ENCODE peak calls at places on chromosomes 6 and 20, in six cellular contexts. One of them, this sample, is unnamed.

GRCh38 chr6:111900731-111901130 is 27.5 kb upstream of the FYN start:
- DNase-seq in trophoblast cell: no peak
- DNase-seq in IMR-90: no peak
- DNase-seq in mesenchymal stem cell: no peak
- DNase-seq in neuronal stem cell: no peak
- DNase-seq in H1: no peak
- DNase-seq in this sample: no peak

GRCh38 chr6:150243620-150244314 is 100.9 kb downstream of the PPP1R14C start:
- DNase-seq in trophoblast cell: no peak
- DNase-seq in IMR-90: peak; percentile 44
- DNase-seq in mesenchymal stem cell: peak; percentile 22
- DNase-seq in neuronal stem cell: no peak
- DNase-seq in H1: no peak
- DNase-seq in this sample: no peak

GRCh38 chr6:140183881-140184280 is 809.4 kb upstream of the CITED2 start:
- DNase-seq in trophoblast cell: no peak
- DNase-seq in IMR-90: peak; percentile 14
- DNase-seq in mesenchymal stem cell: no peak
- DNase-seq in neuronal stem cell: no peak
- DNase-seq in H1: no peak
- DNase-seq in this sample: no peak

GRCh38 chr6:36598739-36599318 is 4.7 kb downstream of the SRSF3 start:
- DNase-seq in trophoblast cell: no peak
- DNase-seq in IMR-90: no peak
- DNase-seq in mesenchymal stem cell: no peak
- DNase-seq in neuronal stem cell: no peak
- DNase-seq in H1: no peak
- DNase-seq in this sample: no peak

GRCh38 chr6:167817729-167818128 is 9.0 kb upstream of the AFDN start:
- DNase-seq in trophoblast cell: no peak
- DNase-seq in IMR-90: no peak
- DNase-seq in mesenchymal stem cell: no peak
- DNase-seq in neuronal stem cell: no peak
- DNase-seq in H1: no peak
- DNase-seq in this sample: no peak

GRCh38 chr20:54201268-54201846 is 6.5 kb upstream of the PFDN4 start:
- DNase-seq in trophoblast cell: no peak
- DNase-seq in IMR-90: no peak
- DNase-seq in mesenchymal stem cell: no peak
- DNase-seq in neuronal stem cell: no peak
- DNase-seq in H1: no peak
- DNase-seq in this sample: no peak

GRCh38 chr6:72296375-72296774 is 325.5 kb upstream of the KCNQ5 start:
- DNase-seq in trophoblast cell: no peak
- DNase-seq in IMR-90: no peak
- DNase-seq in mesenchymal stem cell: no peak
- DNase-seq in neuronal stem cell: no peak
- DNase-seq in H1: no peak
- DNase-seq in this sample: no peak

GRCh38 chr20:63224272-63225081 is 8.5 kb upstream of the YTHDF1 start:
- DNase-seq in trophoblast cell: peak; percentile 86
- DNase-seq in IMR-90: peak; percentile 44
- DNase-seq in mesenchymal stem cell: peak; percentile 61
- DNase-seq in neuronal stem cell: no peak
- DNase-seq in H1: no peak
- DNase-seq in this sample: no peak

GRCh38 chr6:96522469-96523009 is 933 bp downstream of the UFL1 start:
- DNase-seq in trophoblast cell: no peak
- DNase-seq in IMR-90: peak; percentile 14
- DNase-seq in mesenchymal stem cell: peak; percentile 46
- DNase-seq in neuronal stem cell: no peak
- DNase-seq in H1: no peak
- DNase-seq in this sample: no peak

GRCh38 chr20:17854307-17854903 is 114.2 kb downstream of the SNX5 start:
- DNase-seq in trophoblast cell: no peak
- DNase-seq in IMR-90: peak; percentile 44
- DNase-seq in mesenchymal stem cell: peak; percentile 53
- DNase-seq in neuronal stem cell: no peak
- DNase-seq in H1: no peak
- DNase-seq in this sample: peak; percentile 77

GRCh38 chr20:10594286-10594868 is 79.4 kb downstream of the JAG1 start:
- DNase-seq in trophoblast cell: no peak
- DNase-seq in IMR-90: no peak
- DNase-seq in mesenchymal stem cell: no peak
- DNase-seq in neuronal stem cell: no peak
- DNase-seq in H1: no peak
- DNase-seq in this sample: no peak

GRCh38 chr6:15620616-15621015 is 42.2 kb downstream of the DTNBP1 start:
- DNase-seq in trophoblast cell: no peak
- DNase-seq in IMR-90: no peak
- DNase-seq in mesenchymal stem cell: no peak
- DNase-seq in neuronal stem cell: no peak
- DNase-seq in H1: no peak
- DNase-seq in this sample: no peak

GRCh38 chr20:46135856-46136633 is 17.9 kb downstream of the CD40 start:
- DNase-seq in trophoblast cell: no peak
- DNase-seq in IMR-90: no peak
- DNase-seq in mesenchymal stem cell: no peak
- DNase-seq in neuronal stem cell: peak; percentile 45
- DNase-seq in H1: no peak
- DNase-seq in this sample: no peak

GRCh38 chr20:46990017-46990810 is 95.6 kb downstream of the EYA2 start:
- DNase-seq in trophoblast cell: no peak
- DNase-seq in IMR-90: no peak
- DNase-seq in mesenchymal stem cell: no peak
- DNase-seq in neuronal stem cell: peak; percentile 43
- DNase-seq in H1: no peak
- DNase-seq in this sample: no peak

GRCh38 chr6:53938810-53939209 is 144.0 kb downstream of the LRRC1 start:
- DNase-seq in trophoblast cell: no peak
- DNase-seq in IMR-90: peak; percentile 64
- DNase-seq in mesenchymal stem cell: no peak
- DNase-seq in neuronal stem cell: no peak
- DNase-seq in H1: no peak
- DNase-seq in this sample: no peak

GRCh38 chr6:44820366-44821158 is 433.1 kb downstream of the CDC5L start:
- DNase-seq in trophoblast cell: no peak
- DNase-seq in IMR-90: peak; percentile 13
- DNase-seq in mesenchymal stem cell: no peak
- DNase-seq in neuronal stem cell: no peak
- DNase-seq in H1: no peak
- DNase-seq in this sample: no peak

GRCh38 chr6:26312096-26312463 is 52.9 kb upstream of the BTN3A2 start:
- DNase-seq in trophoblast cell: no peak
- DNase-seq in IMR-90: no peak
- DNase-seq in mesenchymal stem cell: peak; percentile 68
- DNase-seq in neuronal stem cell: no peak
- DNase-seq in H1: no peak
- DNase-seq in this sample: no peak

GRCh38 chr6:168045141-168045691 is 33.8 kb downstream of the FRMD1 start:
- DNase-seq in trophoblast cell: no peak
- DNase-seq in IMR-90: no peak
- DNase-seq in mesenchymal stem cell: no peak
- DNase-seq in neuronal stem cell: no peak
- DNase-seq in H1: no peak
- DNase-seq in this sample: peak; percentile 33

GRCh38 chr6:158056804-158057203 is 75.1 kb downstream of the SYNJ2 start:
- DNase-seq in trophoblast cell: no peak
- DNase-seq in IMR-90: no peak
- DNase-seq in mesenchymal stem cell: no peak
- DNase-seq in neuronal stem cell: no peak
- DNase-seq in H1: no peak
- DNase-seq in this sample: no peak

GRCh38 chr6:26268659-26269402 is 96.2 kb upstream of the BTN3A2 start:
- DNase-seq in trophoblast cell: no peak
- DNase-seq in IMR-90: peak; percentile 65
- DNase-seq in mesenchymal stem cell: peak; percentile 41
- DNase-seq in neuronal stem cell: peak; percentile 59
- DNase-seq in H1: no peak
- DNase-seq in this sample: peak; percentile 92

GRCh38 chr6:506508-506907 is 115.0 kb downstream of the IRF4 start:
- DNase-seq in trophoblast cell: no peak
- DNase-seq in IMR-90: no peak
- DNase-seq in mesenchymal stem cell: no peak
- DNase-seq in neuronal stem cell: no peak
- DNase-seq in H1: no peak
- DNase-seq in this sample: no peak

GRCh38 chr6:16802071-16802470 is 40.8 kb upstream of the ATXN1 start:
- DNase-seq in trophoblast cell: no peak
- DNase-seq in IMR-90: peak; percentile 48
- DNase-seq in mesenchymal stem cell: no peak
- DNase-seq in neuronal stem cell: no peak
- DNase-seq in H1: no peak
- DNase-seq in this sample: no peak

GRCh38 chr6:42441661-42442081 is 10.1 kb downstream of the TRERF1 start:
- DNase-seq in trophoblast cell: no peak
- DNase-seq in IMR-90: peak; percentile 35
- DNase-seq in mesenchymal stem cell: peak; percentile 65
- DNase-seq in neuronal stem cell: peak; percentile 62
- DNase-seq in H1: no peak
- DNase-seq in this sample: peak; percentile 68

GRCh38 chr6:106860940-106861339 is 113.6 kb downstream of the CD24 start:
- DNase-seq in trophoblast cell: no peak
- DNase-seq in IMR-90: no peak
- DNase-seq in mesenchymal stem cell: no peak
- DNase-seq in neuronal stem cell: no peak
- DNase-seq in H1: no peak
- DNase-seq in this sample: no peak

GRCh38 chr6:51472745-51473483 is 614.5 kb downstream of the PKHD1 start:
- DNase-seq in trophoblast cell: peak; percentile 72
- DNase-seq in IMR-90: no peak
- DNase-seq in mesenchymal stem cell: no peak
- DNase-seq in neuronal stem cell: no peak
- DNase-seq in H1: no peak
- DNase-seq in this sample: no peak

GRCh38 chr6:167827062-167827587 is 414 bp downstream of the AFDN start:
- DNase-seq in trophoblast cell: peak; percentile 42
- DNase-seq in IMR-90: no peak
- DNase-seq in mesenchymal stem cell: no peak
- DNase-seq in neuronal stem cell: no peak
- DNase-seq in H1: no peak
- DNase-seq in this sample: peak; percentile 56

GRCh38 chr20:22513574-22513973 is 70.8 kb downstream of the FOXA2 start:
- DNase-seq in trophoblast cell: no peak
- DNase-seq in IMR-90: no peak
- DNase-seq in mesenchymal stem cell: no peak
- DNase-seq in neuronal stem cell: no peak
- DNase-seq in H1: no peak
- DNase-seq in this sample: no peak

GRCh38 chr6:35663447-35664235 is 25.1 kb downstream of the FKBP5 start:
- DNase-seq in trophoblast cell: no peak
- DNase-seq in IMR-90: peak; percentile 84
- DNase-seq in mesenchymal stem cell: peak; percentile 82
- DNase-seq in neuronal stem cell: no peak
- DNase-seq in H1: no peak
- DNase-seq in this sample: no peak

DNA sequence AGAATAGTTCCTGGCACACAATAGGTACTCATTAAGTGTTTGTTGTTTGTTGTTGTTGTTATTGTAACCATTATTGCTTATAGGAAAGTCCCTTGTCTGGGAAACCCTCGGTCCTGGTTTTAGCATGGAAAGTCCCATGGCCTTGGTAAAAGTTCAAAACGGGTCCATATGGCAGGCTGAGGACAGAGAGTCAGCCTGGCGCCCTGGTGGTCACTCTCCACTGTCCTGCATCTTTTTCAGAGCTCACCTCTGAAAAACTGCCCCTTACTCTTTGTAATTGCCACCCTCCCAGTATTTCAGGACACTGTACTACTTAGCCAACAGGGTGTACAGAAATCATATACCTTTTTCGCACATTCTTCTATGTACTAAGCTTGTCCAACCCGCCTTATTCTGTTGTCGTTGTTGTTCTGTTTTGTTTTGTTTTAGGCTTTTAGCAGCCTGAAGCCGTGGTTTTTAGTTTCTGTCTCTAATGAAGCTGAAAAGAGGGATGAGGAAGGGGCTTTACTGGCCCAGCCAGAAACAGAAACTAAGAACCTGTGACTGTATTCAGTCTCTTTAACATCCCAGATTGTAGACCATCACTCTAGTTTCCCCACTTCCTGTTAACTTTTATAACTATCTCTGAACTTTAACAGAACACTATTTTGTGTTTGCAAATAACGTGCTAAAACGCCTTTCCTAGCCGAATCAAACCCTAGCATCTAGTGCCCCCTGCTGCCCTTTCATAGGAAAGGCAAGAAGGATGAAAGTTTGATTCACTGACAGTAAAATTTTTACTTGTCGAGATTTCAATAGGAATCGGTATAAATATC is 7.6 kb upstream of the TMEM14A start:
- DNase-seq in trophoblast cell: peak; percentile 35
- DNase-seq in IMR-90: peak; percentile 80
- DNase-seq in mesenchymal stem cell: peak; percentile 85
- DNase-seq in neuronal stem cell: peak; percentile 70
- DNase-seq in H1: no peak
- DNase-seq in this sample: no peak
- H3K9ac ChIP-seq in trophoblast cell: no peak overlapping the region
- H3K9ac ChIP-seq in IMR-90: peak overlapping the region; percentile 75
- H3K9ac ChIP-seq in mesenchymal stem cell: peak overlapping the region; percentile 85
- H3K9ac ChIP-seq in neuronal stem cell: no peak overlapping the region
- H3K9ac ChIP-seq in H1: no peak overlapping the region
- H3K9ac ChIP-seq in this sample: no peak overlapping the region

DNA sequence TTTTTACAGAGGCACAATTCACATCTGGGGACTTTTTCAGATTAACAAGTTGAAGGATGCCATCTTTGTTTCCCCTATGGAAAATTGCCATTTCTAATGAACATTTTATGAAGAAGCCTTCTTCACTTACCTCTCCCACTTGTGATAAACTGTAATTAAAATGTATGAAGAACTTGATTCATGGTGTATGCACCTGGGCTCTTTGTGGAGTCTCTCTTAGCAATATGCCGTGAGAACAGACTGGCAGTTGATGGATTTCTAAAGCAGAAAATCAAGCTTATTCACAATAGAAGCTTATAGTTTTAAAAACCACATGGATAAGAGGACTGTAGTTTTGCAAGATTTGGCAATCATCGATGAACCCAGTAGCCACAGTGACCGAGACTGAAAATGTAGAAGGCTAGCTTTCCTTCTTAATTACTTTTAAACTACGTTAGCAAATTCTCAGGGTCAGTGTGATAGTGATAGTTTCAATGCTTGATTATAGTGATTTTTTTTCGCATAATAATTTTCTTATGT is 270.6 kb downstream of the PRL start:
- DNase-seq in trophoblast cell: no peak
- DNase-seq in IMR-90: no peak
- DNase-seq in mesenchymal stem cell: no peak
- DNase-seq in neuronal stem cell: no peak
- DNase-seq in H1: no peak
- DNase-seq in this sample: no peak
- H2BK120ac ChIP-seq in trophoblast cell: no peak overlapping the region
- H2BK120ac ChIP-seq in IMR-90: peak overlapping the region; percentile 83
- H2BK120ac ChIP-seq in mesenchymal stem cell: no peak overlapping the region
- H2BK120ac ChIP-seq in neuronal stem cell: no peak overlapping the region
- H2BK120ac ChIP-seq in H1: peak overlapping the region; percentile 48
- H2BK120ac ChIP-seq in this sample: no peak overlapping the region

GRCh38 chr6:134720353-134721094 is 229.4 kb downstream of the ALDH8A1 start:
- DNase-seq in trophoblast cell: no peak
- DNase-seq in IMR-90: no peak
- DNase-seq in mesenchymal stem cell: no peak
- DNase-seq in neuronal stem cell: no peak
- DNase-seq in H1: no peak
- DNase-seq in this sample: no peak
- H2AFZ ChIP-seq in trophoblast cell: no peak overlapping the region
- H2AFZ ChIP-seq in IMR-90: no peak overlapping the region
- H2AFZ ChIP-seq in mesenchymal stem cell: no peak overlapping the region
- H2AFZ ChIP-seq in neuronal stem cell: no peak overlapping the region
- H2AFZ ChIP-seq in H1: peak overlapping the region; percentile 30
- H2AFZ ChIP-seq in this sample: no peak overlapping the region

GRCh38 chr6:136783021-136783420 is 9.3 kb downstream of the MAP3K5 start:
- DNase-seq in trophoblast cell: no peak
- DNase-seq in IMR-90: no peak
- DNase-seq in mesenchymal stem cell: no peak
- DNase-seq in neuronal stem cell: no peak
- DNase-seq in H1: no peak
- DNase-seq in this sample: no peak
- H3K9ac ChIP-seq in trophoblast cell: no peak overlapping the region
- H3K9ac ChIP-seq in IMR-90: no peak overlapping the region
- H3K9ac ChIP-seq in mesenchymal stem cell: no peak overlapping the region
- H3K9ac ChIP-seq in neuronal stem cell: no peak overlapping the region
- H3K9ac ChIP-seq in H1: no peak overlapping the region
- H3K9ac ChIP-seq in this sample: no peak overlapping the region

This sample was measured in H9.